ENCODE peak calls at places on chromosomes 7 and 10, in ten cellular contexts. B is upper lobe of right lung; W is amniotic epithelial cell; X is NCI-H1417; P is ascending aorta; D is activated CD4-positive, alpha-beta memory T cell treated with anti-CD3 and anti-CD28 coated beads for 36 hours; Q is stimulated activated naive CD4-positive, alpha-beta T cell; Z is iris pigment epithelial cell; N is adrenal gland; V is BJ. G is an unnamed sample.

GRCh38 chr10:14569274-14570060 is 205.2 kb downstream of the FAM107B start:
- DNase-seq in X (no peak), N (no peak), P (no peak), W (no peak), B (no peak), D (peak), Q (no peak), Z (no peak), V (no peak), G (peak)

GRCh38 chr10:132893090-132893489 is 49.3 kb downstream of the CFAP46 start:
- DNase-seq in X (no peak), D (no peak), B (peak), N (no peak), W (no peak), Q (no peak), P (peak), Z (no peak), V (no peak), G (no peak)

GRCh38 chr10:33772370-33773331 is 438.2 kb upstream of the NRP1 start:
- DNase-seq in V (no peak), W (no peak), Z (peak), B (no peak), Q (no peak), D (peak), P (no peak), N (peak), X (peak), G (peak)

GRCh38 chr10:123150986-123151738 is 3.0 kb upstream of the BUB3 start:
- DNase-seq in D (peak), Q (no peak), Z (no peak), V (no peak), N (no peak), P (no peak), B (peak), W (no peak), X (no peak), G (peak)

GRCh38 chr7:142808802-142809583 is 38.2 kb downstream of the PRSS2 start:
- DNase-seq in B (no peak), N (no peak), W (peak), Z (peak), D (peak), P (peak), Q (peak), V (no peak), X (no peak), G (peak)

GRCh38 chr7:55642266-55642665 is 70.0 kb upstream of the VOPP1 start:
- DNase-seq in V (no peak), B (no peak), X (no peak), W (no peak), N (no peak), D (no peak), P (no peak), Q (no peak), Z (no peak), G (no peak)

GRCh38 chr10:130805635-130806030 is 505.9 kb downstream of the TCERG1L start:
- DNase-seq in W (no peak), V (no peak), X (no peak), D (no peak), B (peak), N (no peak), Q (no peak), Z (no peak), P (peak), G (no peak)

GRCh38 chr10:77163670-77164348 is 473.8 kb downstream of the KCNMA1 start:
- DNase-seq in W (peak), B (no peak), Z (peak), V (peak), Q (no peak), P (peak), X (peak), N (peak), D (no peak), G (no peak)

GRCh38 chr7:139182363-139182762 is 48.7 kb upstream of the UBN2 start:
- DNase-seq in D (no peak), V (no peak), Q (no peak), X (no peak), W (no peak), P (no peak), N (no peak), B (no peak), Z (no peak), G (no peak)

GRCh38 chr7:25922296-25922695 is 229.7 kb upstream of the NFE2L3 start:
- DNase-seq in Z (no peak), W (no peak), B (no peak), V (no peak), X (no peak), D (no peak), N (no peak), P (no peak), Q (no peak), G (no peak)

GRCh38 chr10:83542774-83543291 is 596.5 kb upstream of the GHITM start:
- DNase-seq in P (no peak), Q (no peak), B (no peak), V (no peak), W (peak), N (no peak), Z (no peak), X (peak), D (no peak), G (no peak)

GRCh38 chr10:11164806-11165590 is 147.3 kb downstream of the CELF2 start:
- DNase-seq in V (peak), N (peak), X (no peak), Z (peak), B (peak), P (peak), D (peak), Q (peak), W (peak), G (peak)

GRCh38 chr7:81161459-81162075 is 242.7 kb upstream of the SEMA3C start:
- DNase-seq in Q (no peak), X (no peak), D (no peak), W (peak), Z (peak), P (no peak), B (no peak), V (peak), N (no peak), G (no peak)

GRCh38 chr7:112131016-112131415 is 75.2 kb downstream of the DOCK4 start:
- DNase-seq in X (peak), W (no peak), Z (no peak), V (no peak), P (no peak), Q (no peak), D (no peak), N (no peak), B (no peak), G (no peak)

GRCh38 chr10:20614911-20615310 is 282.2 kb downstream of the NEBL start:
- DNase-seq in D (no peak), Z (no peak), P (no peak), W (no peak), X (no peak), V (no peak), B (no peak), N (no peak), Q (no peak), G (no peak)

GRCh38 chr10:75355706-75356105 is 45.9 kb downstream of the ZNF503 start:
- DNase-seq in N (no peak), D (no peak), P (no peak), B (no peak), X (no peak), Q (no peak), W (no peak), V (no peak), Z (no peak), G (no peak)

GRCh38 chr10:93965911-93966310 is 27.8 kb upstream of the PLCE1 start:
- DNase-seq in V (no peak), X (no peak), N (no peak), W (no peak), Q (no peak), P (no peak), B (no peak), D (no peak), Z (no peak), G (no peak)